ENCODE peak calls at places on chromosomes 5 and 9, in eight cellular contexts. Y is pancreas; W is neural progenitor cell; H is WERI-Rb-1; Z is colonic mucosa; X is CD4-positive, alpha-beta memory T cell; D is mucosa of descending colon; M is kidney. J is an unnamed sample.

GRCh38 chr9:104911029-104911607 is 16.8 kb downstream of the ABCA1 start:
- DNase-seq in Z (no peak), W (no peak), H (peak), D (no peak), M (no peak), X (no peak), Y (no peak), J (no peak)

GRCh38 chr5:172671091-172671490 is 30.0 kb downstream of the NEURL1B start:
- DNase-seq in Y (no peak), D (no peak), Z (no peak), W (no peak), M (no peak), H (no peak), X (no peak), J (no peak)

GRCh38 chr5:85476617-85477016 is 1091.9 kb upstream of the EDIL3 start:
- DNase-seq in H (no peak), M (no peak), D (no peak), X (no peak), Z (no peak), Y (no peak), W (no peak), J (no peak)

GRCh38 chr9:96087669-96088299 is 212.3 kb downstream of the ERCC6L2 start:
- DNase-seq in D (no peak), Z (no peak), M (no peak), Y (no peak), H (no peak), X (no peak), W (peak), J (no peak)

GRCh38 chr5:132653716-132654115 is 4.3 kb upstream of the IL13 start:
- DNase-seq in H (no peak), Z (no peak), W (peak), X (no peak), D (no peak), M (no peak), Y (no peak), J (no peak)

GRCh38 chr9:116096853-116097252 is 56.7 kb upstream of the PAPPA start:
- DNase-seq in M (no peak), W (peak), Y (no peak), D (no peak), H (no peak), X (no peak), Z (no peak), J (peak)

GRCh38 chr5:128358826-128359225 is 179.2 kb downstream of the FBN2 start:
- DNase-seq in M (no peak), Y (no peak), H (no peak), X (no peak), W (no peak), D (no peak), Z (no peak), J (no peak)

GRCh38 chr5:113002423-113002822 is 25.8 kb downstream of the DCP2 start:
- DNase-seq in H (no peak), Z (no peak), X (no peak), D (no peak), W (no peak), Y (no peak), M (no peak), J (no peak)

GRCh38 chr9:20403346-20403745 is 219.0 kb downstream of the MLLT3 start:
- DNase-seq in Y (no peak), H (no peak), Z (no peak), W (no peak), M (no peak), D (no peak), X (no peak), J (no peak)

GRCh38 chr5:78758169-78758839 is 109.7 kb upstream of the LHFPL2 start:
- DNase-seq in H (no peak), X (no peak), Z (no peak), W (no peak), D (no peak), Y (no peak), M (no peak), J (no peak)

GRCh38 chr5:179209359-179210150 is 135.7 kb downstream of the ADAMTS2 start:
- DNase-seq in Y (no peak), W (no peak), H (no peak), D (no peak), X (no peak), Z (no peak), M (no peak), J (no peak)

GRCh38 chr5:38780316-38780715 is 65.5 kb upstream of the OSMR start:
- DNase-seq in Y (no peak), Z (no peak), X (no peak), D (no peak), H (no peak), W (no peak), M (no peak), J (no peak)

GRCh38 chr5:95704150-95704549 is 21.4 kb upstream of the SPATA9 start:
- DNase-seq in Z (no peak), W (no peak), D (no peak), X (no peak), M (no peak), H (no peak), Y (no peak), J (peak)

GRCh38 chr9:91933556-91934352 is 16.3 kb downstream of the ROR2 start:
- DNase-seq in W (no peak), Z (no peak), X (no peak), Y (no peak), H (no peak), D (no peak), M (no peak), J (no peak)

GRCh38 chr5:78887384-78888118 is 97.6 kb downstream of the ARSB start:
- DNase-seq in W (no peak), D (no peak), X (no peak), H (no peak), Z (no peak), Y (no peak), M (no peak), J (no peak)

GRCh38 chr9:137618105-137619067 is at the start of gene EHMT1:
- DNase-seq in Y (peak), M (peak), X (peak), W (peak), Z (peak), D (peak), H (peak), J (peak)

GRCh38 chr9:137621131-137621757 is 2.4 kb downstream of the EHMT1 start:
- DNase-seq in H (peak), Y (no peak), D (peak), X (no peak), M (no peak), W (no peak), Z (no peak), J (no peak)

GRCh38 chr9:137619240-137620090 is 660 bp downstream of the EHMT1 start:
- DNase-seq in X (peak), M (peak), Y (peak), D (peak), Z (peak), W (peak), H (no peak), J (peak)

GRCh38 chr9:137615387-137615871 is 3.4 kb upstream of the EHMT1 start:
- DNase-seq in M (peak), D (peak), Y (no peak), W (no peak), X (no peak), H (no peak), Z (no peak), J (no peak)

DNA sequence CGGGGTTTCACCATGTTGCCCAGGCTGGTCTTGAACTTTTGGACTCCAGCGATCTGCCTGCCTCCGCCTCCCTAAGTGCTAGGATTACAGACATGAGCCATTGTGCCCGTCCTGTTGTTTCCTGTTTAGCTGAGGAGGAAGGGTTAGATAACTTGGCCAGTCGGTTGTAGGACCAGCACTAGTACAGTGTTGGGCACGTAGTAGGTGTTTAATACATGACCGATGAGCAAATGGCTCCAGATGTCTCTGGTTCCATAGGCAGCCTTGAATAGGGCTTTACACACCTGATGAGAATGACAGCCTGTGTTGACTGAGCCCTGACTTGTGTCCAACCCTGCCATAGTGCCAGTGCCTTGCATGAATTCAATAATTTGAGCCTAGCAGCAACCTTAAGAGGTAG is 1.8 kb downstream of the EHMT1 start:
- DNase-seq in W (no peak), X (no peak), H (no peak), D (no peak), Z (no peak), M (no peak), Y (no peak), J (no peak)
- H3K4me3 ChIP-seq in W (peak), X (no peak), H (no peak), D (no peak), Z (no peak), M (no peak), Y (no peak), J (no peak)

GRCh38 chr9:32526707-32527048 is 682 bp upstream of the RIGI start:
- DNase-seq in H (no peak), D (no peak), Y (no peak), W (no peak), Z (no peak), M (no peak), X (no peak), J (no peak)

GRCh38 chr9:32525506-32525905 is 490 bp downstream of the RIGI start:
- DNase-seq in D (no peak), X (peak), Y (no peak), M (no peak), W (no peak), H (no peak), Z (peak), J (peak)

GRCh38 chr9:32526042-32526706 is at the start of gene RIGI:
- DNase-seq in Z (peak), W (peak), H (peak), X (peak), Y (peak), M (peak), D (peak), J (peak)

GRCh38 chr9:32523910-32524309 is 2.1 kb downstream of the RIGI start:
- DNase-seq in W (no peak), Y (no peak), X (no peak), H (no peak), D (no peak), M (no peak), Z (no peak), J (no peak)

GRCh38 chr9:32524558-32525461 is 1.2 kb downstream of the RIGI start:
- DNase-seq in Y (peak), M (no peak), W (peak), Z (peak), X (no peak), H (no peak), D (no peak), J (no peak)
- H3K4me3 ChIP-seq in Y (peak), M (peak), W (peak), Z (peak), X (peak), H (no peak), D (peak), J (peak)

GRCh38 chr5:100900142-100900795 is 2.8 kb downstream of the ST8SIA4 start:
- DNase-seq in D (peak), W (peak), Y (no peak), H (peak), X (no peak), M (peak), Z (peak), J (peak)
- H3K4me3 ChIP-seq in D (no peak), W (peak), Y (peak), H (peak), X (peak), M (peak), Z (peak), J (peak)

GRCh38 chr5:10676946-10677345 is 84.1 kb downstream of the DAP start:
- DNase-seq in Z (no peak), X (no peak), H (no peak), W (no peak), D (no peak), M (no peak), Y (no peak), J (no peak)
- H3K4me3 ChIP-seq in Z (no peak), X (no peak), H (no peak), W (no peak), D (no peak), M (no peak), Y (no peak), J (no peak)

GRCh38 chr9:123697686-123698085 is 232.2 kb downstream of the DENND1A start:
- DNase-seq in Z (no peak), H (no peak), Y (no peak), W (no peak), X (no peak), D (no peak), M (no peak), J (no peak)
- H3K4me3 ChIP-seq in Z (no peak), H (no peak), Y (no peak), W (no peak), X (no peak), D (no peak), M (no peak), J (no peak)

GRCh38 chr9:37383876-37384715 is 38.4 kb upstream of the GRHPR start:
- DNase-seq in X (no peak), Y (no peak), D (no peak), H (no peak), Z (no peak), W (no peak), M (no peak), J (no peak)

GRCh38 chr9:37385286-37385685 is 37.2 kb upstream of the GRHPR start:
- DNase-seq in W (no peak), D (no peak), H (no peak), M (peak), Z (no peak), X (no peak), Y (no peak), J (no peak)

GRCh38 chr9:37383393-37383792 is 39.1 kb upstream of the GRHPR start:
- DNase-seq in Z (no peak), D (no peak), X (no peak), M (no peak), Y (no peak), H (no peak), W (no peak), J (no peak)

GRCh38 chr9:37390759-37391158 is 31.7 kb upstream of the GRHPR start:
- DNase-seq in M (no peak), W (peak), H (peak), D (peak), Y (no peak), X (peak), Z (peak), J (no peak)

GRCh38 chr9:37386988-37387387 is 35.5 kb upstream of the GRHPR start:
- DNase-seq in W (no peak), M (no peak), D (no peak), X (no peak), H (no peak), Z (no peak), Y (no peak), J (no peak)
- H3K4me3 ChIP-seq in W (no peak), M (no peak), D (no peak), X (no peak), H (no peak), Z (no peak), Y (no peak), J (no peak)

GRCh38 chr5:57417981-57418380 is 64.6 kb downstream of the ACTBL2 start:
- DNase-seq in Y (no peak), X (no peak), H (no peak), M (no peak), D (no peak), W (no peak), Z (no peak), J (no peak)
- H3K4me3 ChIP-seq in Y (no peak), X (no peak), H (no peak), M (no peak), D (no peak), W (no peak), Z (no peak), J (no peak)